ENCODE peak calls at places on chromosome 18, in ten cellular contexts. V is IMR-90, B is AG09319, Z is NCI-H774, E is posterior vena cava, C is HCEC 1CT, Q is tibial nerve, L is hepatocyte, S is cardiac fibroblast, Y is HT1080. D is an unnamed sample.

GRCh38 chr18:21803495-21803894 is 62.9 kb downstream of the MIB1 start:
- DNase-seq in Y (peak), L (no peak), B (no peak), Q (no peak), V (peak), S (peak), C (no peak), Z (no peak), E (no peak), D (peak)

GRCh38 chr18:79642626-79643025 is 37.0 kb upstream of the CTDP1 start:
- DNase-seq in L (no peak), V (no peak), Q (no peak), B (no peak), S (peak), E (no peak), C (no peak), Y (no peak), Z (no peak), D (peak)

GRCh38 chr18:46877329-46877987 is 39.8 kb downstream of the PIAS2 start:
- DNase-seq in V (no peak), E (no peak), L (peak), Y (no peak), S (no peak), Z (no peak), C (no peak), B (no peak), Q (no peak), D (no peak)

GRCh38 chr18:11948852-11949523 is 32.3 kb upstream of the IMPA2 start:
- DNase-seq in C (peak), Y (no peak), B (no peak), E (no peak), Z (no peak), L (no peak), V (peak), S (peak), Q (no peak), D (peak)

GRCh38 chr18:78753240-78753639 is 226.4 kb upstream of the SALL3 start:
- DNase-seq in B (no peak), L (no peak), S (no peak), V (no peak), E (peak), Y (no peak), C (no peak), Z (no peak), Q (no peak), D (no peak)

GRCh38 chr18:79681484-79682387 is 2.1 kb downstream of the CTDP1 start:
- DNase-seq in V (no peak), S (no peak), E (no peak), Y (no peak), C (no peak), Z (no peak), L (no peak), Q (no peak), B (no peak), D (no peak)

GRCh38 chr18:60549338-60549960 is 176.9 kb upstream of the MC4R start:
- DNase-seq in Y (peak), L (peak), C (peak), Q (no peak), S (peak), E (no peak), Z (peak), V (peak), B (peak), D (peak)

GRCh38 chr18:58337688-58338087 is 291.2 kb downstream of the ALPK2 start:
- DNase-seq in S (no peak), C (no peak), E (no peak), Z (no peak), Q (no peak), V (no peak), Y (no peak), L (no peak), B (no peak), D (peak)

GRCh38 chr18:76412818-76413565 is 82.0 kb downstream of the ZNF516 start:
- DNase-seq in Q (no peak), Y (no peak), L (no peak), Z (no peak), B (no peak), S (peak), E (no peak), C (no peak), V (peak), D (peak)

GRCh38 chr18:6994719-6995430 is 122.7 kb downstream of the LAMA1 start:
- DNase-seq in B (no peak), C (no peak), L (no peak), E (no peak), V (no peak), Y (peak), S (no peak), Z (no peak), Q (no peak), D (peak)

GRCh38 chr18:7394041-7394440 is 163.2 kb downstream of the LRRC30 start:
- DNase-seq in B (no peak), Z (no peak), C (no peak), E (no peak), L (no peak), Q (no peak), S (no peak), V (no peak), Y (no peak), D (no peak)

GRCh38 chr18:46418657-46419260 is 238.3 kb downstream of the LOXHD1 start:
- DNase-seq in E (peak), V (no peak), B (no peak), Y (no peak), Q (no peak), L (no peak), S (no peak), C (no peak), Z (no peak), D (no peak)

GRCh38 chr18:59921384-59921891 is 21.6 kb downstream of the PMAIP1 start:
- DNase-seq in E (no peak), C (no peak), Q (no peak), Z (no peak), L (no peak), B (no peak), S (no peak), Y (peak), V (no peak), D (no peak)

GRCh38 chr18:13500227-13500865 is 226.0 kb downstream of the FAM210A start:
- DNase-seq in L (peak), B (peak), C (no peak), Z (peak), V (peak), Q (no peak), Y (peak), S (peak), E (no peak), D (peak)

GRCh38 chr18:27749189-27749588 is 427.7 kb downstream of the CDH2 start:
- DNase-seq in V (no peak), Q (no peak), S (no peak), C (no peak), E (no peak), L (no peak), Z (no peak), Y (no peak), B (no peak), D (no peak)

GRCh38 chr18:37163119-37163518 is 334.2 kb downstream of the KIAA1328 start:
- DNase-seq in S (no peak), B (no peak), E (no peak), V (no peak), Q (no peak), Y (no peak), C (no peak), Z (no peak), L (no peak), D (no peak)

GRCh38 chr18:31499157-31499524 is 1.2 kb downstream of the DSG2 start:
- DNase-seq in V (no peak), L (no peak), S (no peak), B (no peak), C (no peak), Y (no peak), E (no peak), Q (no peak), Z (no peak), D (no peak)

GRCh38 chr18:48540329-48541025 is 1.6 kb downstream of the CTIF start:
- DNase-seq in E (peak), Y (peak), C (peak), Z (no peak), B (no peak), Q (peak), V (peak), L (peak), S (peak), D (peak)

GRCh38 chr18:48679236-48679635 is 140.4 kb downstream of the CTIF start:
- DNase-seq in E (peak), Y (no peak), Z (no peak), B (peak), Q (no peak), L (no peak), S (no peak), C (no peak), V (no peak), D (no peak)

GRCh38 chr18:57569133-57569532 is 17.4 kb downstream of the FECH start:
- DNase-seq in Q (no peak), B (no peak), Z (no peak), Y (no peak), L (no peak), C (no peak), S (no peak), V (no peak), E (no peak), D (no peak)

GRCh38 chr18:76459687-76460350 is 35.2 kb downstream of the ZNF516 start:
- DNase-seq in S (peak), B (peak), Z (no peak), Q (no peak), E (no peak), L (peak), V (peak), C (peak), Y (peak), D (peak)

GRCh38 chr18:9173770-9174233 is 37.2 kb downstream of the ANKRD12 start:
- DNase-seq in B (no peak), E (no peak), S (peak), V (no peak), C (no peak), Z (no peak), L (no peak), Q (no peak), Y (no peak), D (no peak)

GRCh38 chr18:5073026-5073944 is 123.8 kb downstream of the AKAIN1 start:
- DNase-seq in Z (peak), L (peak), V (peak), S (peak), C (peak), B (no peak), E (no peak), Y (peak), Q (no peak), D (peak)